ENCODE peak calls at places on chromosomes 16 and 17, in eight cellular contexts. Z is AG04450; D is mucosa of gallbladder; V is SJCRH30; O is neuronal stem cell; C is stimulated activated CD8-positive, alpha-beta memory T cell treated with anti-CD3 and anti-CD28 coated beads, Interleukin-4, amount 100 ng/mL, for 4 hours; M is retina; G is HS-27A. P is an unnamed sample.

GRCh38 chr17:40063034-40063765 is 435 bp downstream of the THRA start:
- DNase-seq in Z (no peak), D (no peak), V (peak), O (no peak), C (no peak), M (peak), G (no peak), P (no peak)

GRCh38 chr16:8887952-8888560 is 5.9 kb downstream of the LITAFD start:
- DNase-seq in Z (no peak), D (no peak), V (peak), O (no peak), C (no peak), M (no peak), G (no peak), P (no peak)

GRCh38 chr17:37671813-37672544 is 28.7 kb upstream of the DDX52 start:
- DNase-seq in Z (peak), D (no peak), V (no peak), O (no peak), C (no peak), M (no peak), G (peak), P (peak)

GRCh38 chr17:50950002-50950877 is 84.1 kb upstream of the TOB1 start:
- DNase-seq in Z (peak), D (peak), V (peak), O (no peak), C (no peak), M (peak), G (no peak), P (peak)

GRCh38 chr16:71645450-71645849 is 19.5 kb downstream of the MARVELD3 start:
- DNase-seq in Z (no peak), D (no peak), V (no peak), O (no peak), C (no peak), M (no peak), G (no peak), P (no peak)

GRCh38 chr17:17742133-17742621 is 60.9 kb downstream of the RAI1 start:
- DNase-seq in Z (no peak), D (no peak), V (no peak), O (no peak), C (no peak), M (no peak), G (no peak), P (no peak)

GRCh38 chr17:27495460-27495859 is 39.2 kb downstream of the KSR1 start:
- DNase-seq in Z (no peak), D (no peak), V (no peak), O (no peak), C (no peak), M (no peak), G (no peak), P (no peak)

GRCh38 chr17:4381690-4382671 is 15.5 kb upstream of the UBE2G1 start:
- DNase-seq in Z (no peak), D (no peak), V (no peak), O (no peak), C (no peak), M (no peak), G (no peak), P (no peak)

GRCh38 chr17:58755577-58756245 is at the start of gene PPM1E:
- DNase-seq in Z (no peak), D (no peak), V (peak), O (peak), C (no peak), M (peak), G (no peak), P (peak)

GRCh38 chr16:4309833-4310266 is 6.0 kb upstream of the GLIS2 start:
- DNase-seq in Z (peak), D (peak), V (peak), O (no peak), C (no peak), M (peak), G (no peak), P (no peak)

GRCh38 chr17:75093543-75094158 is 5.9 kb downstream of the SLC16A5 start:
- DNase-seq in Z (no peak), D (no peak), V (no peak), O (no peak), C (no peak), M (no peak), G (no peak), P (no peak)

GRCh38 chr16:10964891-10965326 is 20.5 kb downstream of the CLEC16A start:
- DNase-seq in Z (no peak), D (no peak), V (no peak), O (no peak), C (no peak), M (no peak), G (no peak), P (no peak)